ENCODE peak calls at places on chromosome 18, in seven cellular contexts. One of them, this sample, is unnamed.

GRCh38 chr18:75173758-75174157 is 35.2 kb downstream of the PTGR3 start:
- DNase-seq in AG08395: no peak
- DNase-seq in lung: no peak
- DNase-seq in foreskin fibroblast: no peak
- DNase-seq in mesothelial cell of epicardium: no peak
- DNase-seq in NCI-H1105: no peak
- DNase-seq in activated T-cell treated with anti-CD3 and anti-CD28 coated beads, Interleukin-2, amount 50 U/mL, for 4 hours: no peak
- DNase-seq in this sample: no peak

GRCh38 chr18:58820251-58820650 is 44.4 kb upstream of the ZNF532 start:
- DNase-seq in NCI-H1105: no peak
- DNase-seq in activated T-cell treated with anti-CD3 and anti-CD28 coated beads, Interleukin-2, amount 50 U/mL, for 4 hours: no peak
- DNase-seq in foreskin fibroblast: no peak
- DNase-seq in AG08395: no peak
- DNase-seq in mesothelial cell of epicardium: no peak
- DNase-seq in lung: no peak
- DNase-seq in this sample: no peak

GRCh38 chr18:77207540-77207939 is 42.1 kb upstream of the GALR1 start:
- DNase-seq in lung: peak
- DNase-seq in foreskin fibroblast: peak
- DNase-seq in mesothelial cell of epicardium: no peak
- DNase-seq in NCI-H1105: peak
- DNase-seq in AG08395: peak
- DNase-seq in activated T-cell treated with anti-CD3 and anti-CD28 coated beads, Interleukin-2, amount 50 U/mL, for 4 hours: peak
- DNase-seq in this sample: peak

GRCh38 chr18:73728657-73729056 is 419.0 kb downstream of the FBXO15 start:
- DNase-seq in NCI-H1105: no peak
- DNase-seq in AG08395: no peak
- DNase-seq in activated T-cell treated with anti-CD3 and anti-CD28 coated beads, Interleukin-2, amount 50 U/mL, for 4 hours: no peak
- DNase-seq in foreskin fibroblast: no peak
- DNase-seq in mesothelial cell of epicardium: no peak
- DNase-seq in lung: no peak
- DNase-seq in this sample: no peak

GRCh38 chr18:8721094-8721669 is 15.8 kb downstream of the MTCL1 start:
- DNase-seq in AG08395: no peak
- DNase-seq in NCI-H1105: no peak
- DNase-seq in mesothelial cell of epicardium: no peak
- DNase-seq in foreskin fibroblast: no peak
- DNase-seq in lung: no peak
- DNase-seq in activated T-cell treated with anti-CD3 and anti-CD28 coated beads, Interleukin-2, amount 50 U/mL, for 4 hours: no peak
- DNase-seq in this sample: no peak

GRCh38 chr18:49585781-49586663 is 24.2 kb downstream of the LIPG start:
- DNase-seq in NCI-H1105: no peak
- DNase-seq in activated T-cell treated with anti-CD3 and anti-CD28 coated beads, Interleukin-2, amount 50 U/mL, for 4 hours: no peak
- DNase-seq in mesothelial cell of epicardium: no peak
- DNase-seq in lung: no peak
- DNase-seq in foreskin fibroblast: no peak
- DNase-seq in AG08395: no peak
- DNase-seq in this sample: no peak

GRCh38 chr18:55555628-55556027 is 32.4 kb downstream of the TCF4 start:
- DNase-seq in foreskin fibroblast: no peak
- DNase-seq in lung: no peak
- DNase-seq in activated T-cell treated with anti-CD3 and anti-CD28 coated beads, Interleukin-2, amount 50 U/mL, for 4 hours: no peak
- DNase-seq in mesothelial cell of epicardium: no peak
- DNase-seq in AG08395: no peak
- DNase-seq in NCI-H1105: no peak
- DNase-seq in this sample: no peak

GRCh38 chr18:34493099-34493544 is 217.0 kb upstream of the DTNA start:
- DNase-seq in activated T-cell treated with anti-CD3 and anti-CD28 coated beads, Interleukin-2, amount 50 U/mL, for 4 hours: no peak
- DNase-seq in NCI-H1105: peak
- DNase-seq in lung: peak
- DNase-seq in foreskin fibroblast: peak
- DNase-seq in mesothelial cell of epicardium: peak
- DNase-seq in AG08395: peak
- DNase-seq in this sample: peak

GRCh38 chr18:72544092-72544886 is at the start of gene CBLN2:
- DNase-seq in AG08395: peak
- DNase-seq in NCI-H1105: peak
- DNase-seq in foreskin fibroblast: peak
- DNase-seq in activated T-cell treated with anti-CD3 and anti-CD28 coated beads, Interleukin-2, amount 50 U/mL, for 4 hours: no peak
- DNase-seq in lung: no peak
- DNase-seq in mesothelial cell of epicardium: peak
- DNase-seq in this sample: no peak

GRCh38 chr18:9428301-9428706 is 47.0 kb upstream of the RALBP1 start:
- DNase-seq in NCI-H1105: no peak
- DNase-seq in activated T-cell treated with anti-CD3 and anti-CD28 coated beads, Interleukin-2, amount 50 U/mL, for 4 hours: no peak
- DNase-seq in mesothelial cell of epicardium: no peak
- DNase-seq in AG08395: no peak
- DNase-seq in foreskin fibroblast: no peak
- DNase-seq in lung: no peak
- DNase-seq in this sample: no peak

GRCh38 chr18:64639536-64639935 is 490.6 kb upstream of the LINC00305 start:
- DNase-seq in lung: no peak
- DNase-seq in NCI-H1105: no peak
- DNase-seq in AG08395: no peak
- DNase-seq in foreskin fibroblast: no peak
- DNase-seq in activated T-cell treated with anti-CD3 and anti-CD28 coated beads, Interleukin-2, amount 50 U/mL, for 4 hours: no peak
- DNase-seq in mesothelial cell of epicardium: no peak
- DNase-seq in this sample: no peak

GRCh38 chr18:9495465-9495864 is 20.2 kb downstream of the RALBP1 start:
- DNase-seq in AG08395: no peak
- DNase-seq in foreskin fibroblast: no peak
- DNase-seq in mesothelial cell of epicardium: no peak
- DNase-seq in lung: no peak
- DNase-seq in activated T-cell treated with anti-CD3 and anti-CD28 coated beads, Interleukin-2, amount 50 U/mL, for 4 hours: no peak
- DNase-seq in NCI-H1105: no peak
- DNase-seq in this sample: no peak

GRCh38 chr18:49647496-49648168 is 85.8 kb downstream of the LIPG start:
- DNase-seq in lung: no peak
- DNase-seq in mesothelial cell of epicardium: no peak
- DNase-seq in foreskin fibroblast: peak
- DNase-seq in NCI-H1105: no peak
- DNase-seq in activated T-cell treated with anti-CD3 and anti-CD28 coated beads, Interleukin-2, amount 50 U/mL, for 4 hours: no peak
- DNase-seq in AG08395: no peak
- DNase-seq in this sample: no peak

GRCh38 chr18:79733996-79734770 is 54.6 kb downstream of the CTDP1 start:
- DNase-seq in mesothelial cell of epicardium: no peak
- DNase-seq in foreskin fibroblast: peak
- DNase-seq in lung: peak
- DNase-seq in NCI-H1105: no peak
- DNase-seq in AG08395: no peak
- DNase-seq in activated T-cell treated with anti-CD3 and anti-CD28 coated beads, Interleukin-2, amount 50 U/mL, for 4 hours: no peak
- DNase-seq in this sample: no peak

GRCh38 chr18:6920099-6920955 is 190.8 kb downstream of the ARHGAP28 start:
- DNase-seq in NCI-H1105: no peak
- DNase-seq in AG08395: peak
- DNase-seq in mesothelial cell of epicardium: no peak
- DNase-seq in activated T-cell treated with anti-CD3 and anti-CD28 coated beads, Interleukin-2, amount 50 U/mL, for 4 hours: no peak
- DNase-seq in foreskin fibroblast: peak
- DNase-seq in lung: peak
- DNase-seq in this sample: peak

GRCh38 chr18:48622911-48623431 is 84.1 kb downstream of the CTIF start:
- DNase-seq in lung: no peak
- DNase-seq in activated T-cell treated with anti-CD3 and anti-CD28 coated beads, Interleukin-2, amount 50 U/mL, for 4 hours: no peak
- DNase-seq in mesothelial cell of epicardium: no peak
- DNase-seq in foreskin fibroblast: no peak
- DNase-seq in NCI-H1105: no peak
- DNase-seq in AG08395: no peak
- DNase-seq in this sample: no peak